ENCODE peak calls at places on chromosome 6, in four cellular contexts. A is T follicular helper cell, P is LHCN-M2, M is right cardiac atrium. T is an unnamed sample.

GRCh38 chr6:5510734-5511133 is 249.4 kb downstream of the FARS2 start:
- DNase-seq in M (no peak), A (no peak), P (no peak), T (no peak)

GRCh38 chr6:167341665-167342655 is 17.1 kb downstream of the TTLL2 start:
- DNase-seq in P (no peak), A (no peak), M (no peak), T (no peak)

GRCh38 chr6:946546-946945 is 253.6 kb upstream of the EXOC2 start:
- DNase-seq in A (no peak), P (no peak), M (no peak), T (no peak)

GRCh38 chr6:16162003-16162402 is 33.1 kb downstream of the MYLIP start:
- DNase-seq in P (no peak), A (no peak), M (no peak), T (no peak)

GRCh38 chr6:30635834-30636233 is 9.2 kb downstream of the ATAT1 start:
- DNase-seq in P (no peak), M (no peak), A (no peak), T (no peak)

GRCh38 chr6:152096863-152097496 is 289.5 kb downstream of the ESR1 start:
- DNase-seq in P (peak), M (no peak), A (no peak), T (no peak)

GRCh38 chr6:50600280-50600679 is 113.0 kb upstream of the TFAP2D start:
- DNase-seq in P (no peak), A (no peak), M (no peak), T (no peak)

GRCh38 chr6:147793871-147794643 is 285.6 kb downstream of the SAMD5 start:
- DNase-seq in M (no peak), A (no peak), P (peak), T (no peak)

GRCh38 chr6:52990342-52990741 is 4.7 kb downstream of the GSTA4 start:
- DNase-seq in P (peak), M (no peak), A (no peak), T (no peak)

GRCh38 chr6:98384766-98385165 is 449.6 kb upstream of the POU3F2 start:
- DNase-seq in P (no peak), A (no peak), M (no peak), T (no peak)

GRCh38 chr6:144162977-144163376 is 12.7 kb downstream of the STX11 start:
- DNase-seq in P (no peak), M (no peak), A (no peak), T (no peak)

GRCh38 chr6:38489951-38490350 is 149.8 kb downstream of the BTBD9 start:
- DNase-seq in P (no peak), A (no peak), M (no peak), T (no peak)

GRCh38 chr6:70599187-70599586 is 32.5 kb downstream of the SDHAF4 start:
- DNase-seq in A (no peak), M (no peak), P (no peak), T (no peak)

GRCh38 chr6:114108119-114109002 is 137.4 kb upstream of the HDAC2 start:
- DNase-seq in P (peak), M (peak), A (no peak), T (peak)